ENCODE peak calls at places on chromosomes 16 and 17, in seven cellular contexts. G is AG10803, Q is MM.1S, J is testis, M is heart left ventricle, A is H9, Y is GM23338. K is an unnamed sample.

GRCh38 chr17:62965149-62965648 is 836 bp upstream of the TANC2 start:
- DNase-seq in G (no peak), Q (no peak), J (no peak), M (no peak), A (no peak), Y (peak; percentile 18), K (no peak)

GRCh38 chr17:40857535-40857934 is 9.5 kb downstream of the KRT12 start:
- DNase-seq in G (peak; percentile 81), Q (no peak), J (no peak), M (no peak), A (no peak), Y (no peak), K (no peak)

GRCh38 chr17:61744252-61744651 is 119.1 kb downstream of the BRIP1 start:
- DNase-seq in G (no peak), Q (no peak), J (no peak), M (no peak), A (no peak), Y (no peak), K (no peak)

GRCh38 chr17:9865585-9865984 is 39.5 kb downstream of the RCVRN start:
- DNase-seq in G (no peak), Q (no peak), J (no peak), M (no peak), A (peak; percentile 0), Y (no peak), K (no peak)

GRCh38 chr17:51188321-51188853 is 22.2 kb downstream of the NME2 start:
- DNase-seq in G (peak; percentile 20), Q (no peak), J (no peak), M (no peak), A (no peak), Y (no peak), K (no peak)

GRCh38 chr17:78237403-78238012 is 6.1 kb downstream of the TMEM235 start:
- DNase-seq in G (no peak), Q (no peak), J (peak; percentile 59), M (peak; percentile 64), A (no peak), Y (no peak), K (no peak)

GRCh38 chr17:31488264-31488981 is 96.9 kb downstream of the RAB11FIP4 start:
- DNase-seq in G (no peak), Q (peak; percentile 34), J (peak; percentile 49), M (peak; percentile 73), A (peak; percentile 61), Y (peak; percentile 61), K (peak; percentile 31)

GRCh38 chr17:68349157-68349556 is 57.9 kb downstream of the ARSG start:
- DNase-seq in G (no peak), Q (no peak), J (no peak), M (no peak), A (no peak), Y (no peak), K (no peak)

GRCh38 chr17:76176701-76177574 is 35.9 kb upstream of the FOXJ1 start:
- DNase-seq in G (no peak), Q (no peak), J (no peak), M (no peak), A (peak; percentile 63), Y (no peak), K (no peak)

GRCh38 chr17:76178124-76178523 is 37.1 kb upstream of the FOXJ1 start:
- DNase-seq in G (no peak), Q (no peak), J (no peak), M (no peak), A (no peak), Y (no peak), K (no peak)

GRCh38 chr17:76182016-76182764 is 41.1 kb upstream of the FOXJ1 start:
- DNase-seq in G (peak; percentile 85), Q (peak; percentile 90), J (peak; percentile 95), M (peak; percentile 87), A (peak; percentile 95), Y (peak; percentile 93), K (peak; percentile 93)

GRCh38 chr17:76184266-76184665 is 43.2 kb upstream of the FOXJ1 start:
- DNase-seq in G (no peak), Q (no peak), J (no peak), M (no peak), A (no peak), Y (no peak), K (no peak)

GRCh38 chr17:76179496-76180467 is 38.7 kb upstream of the FOXJ1 start:
- DNase-seq in G (peak; percentile 29), Q (peak; percentile 62), J (no peak), M (no peak), A (no peak), Y (no peak), K (no peak)
- TF ChIP-seq CTCF in G (no peak), Q (peak; percentile 31), J (no peak), M (no peak), A (no peak), Y (no peak), K (no peak)

GRCh38 chr16:78594191-78594590 is 494.7 kb downstream of the WWOX start:
- DNase-seq in G (no peak), Q (no peak), J (no peak), M (no peak), A (no peak), Y (no peak), K (no peak)
- TF ChIP-seq CTCF in G (no peak), Q (no peak), J (no peak), M (no peak), A (no peak), Y (no peak), K (no peak)

GRCh38 chr17:34656801-34657200 is 77.4 kb downstream of the TMEM132E start:
- DNase-seq in G (no peak), Q (no peak), J (no peak), M (no peak), A (no peak), Y (no peak), K (no peak)
- TF ChIP-seq CTCF in G (no peak), Q (no peak), J (no peak), M (no peak), A (no peak), Y (no peak), K (no peak)

DNA sequence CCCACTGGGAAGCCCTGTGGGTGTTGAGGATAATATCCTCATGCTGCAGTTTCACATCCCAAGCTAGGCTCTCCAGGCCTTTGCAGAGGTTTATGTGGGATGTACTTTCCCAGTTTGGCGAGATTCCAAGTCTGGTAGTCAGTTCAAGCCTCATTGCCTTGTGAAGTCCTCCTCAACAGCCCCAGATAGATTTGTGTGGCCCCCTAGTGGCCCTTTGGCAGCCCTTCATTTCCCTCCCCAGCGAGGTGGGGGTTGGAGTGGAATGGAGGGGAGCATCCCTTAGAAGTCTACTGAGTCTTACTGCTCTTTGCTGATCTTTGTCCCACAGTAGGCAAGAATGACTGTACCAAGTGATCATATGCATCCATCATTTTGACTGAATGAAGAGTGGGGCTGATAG is 137.9 kb downstream of the CDH11 start:
- DNase-seq in G (peak; percentile 75), Q (no peak), J (peak; percentile 62), M (peak; percentile 61), A (peak; percentile 77), Y (peak; percentile 83), K (peak; percentile 48)
- TF ChIP-seq CTCF in G (peak; percentile 67), Q (peak; percentile 25), J (peak; percentile 62), M (peak; percentile 53), A (peak; percentile 85), Y (peak; percentile 85), K (peak; percentile 62)

GRCh38 chr16:48114410-48114809 is 41.4 kb downstream of the ABCC12 start:
- DNase-seq in G (no peak), Q (no peak), J (no peak), M (no peak), A (no peak), Y (no peak), K (no peak)

GRCh38 chr16:48115299-48115698 is 40.5 kb downstream of the ABCC12 start:
- DNase-seq in G (no peak), Q (no peak), J (no peak), M (no peak), A (no peak), Y (no peak), K (no peak)

GRCh38 chr16:48121276-48121675 is 34.5 kb downstream of the ABCC12 start:
- DNase-seq in G (no peak), Q (no peak), J (no peak), M (no peak), A (no peak), Y (no peak), K (no peak)

GRCh38 chr16:48118841-48119240 is 37.0 kb downstream of the ABCC12 start:
- DNase-seq in G (no peak), Q (no peak), J (no peak), M (no peak), A (no peak), Y (no peak), K (no peak)

GRCh38 chr16:48117217-48118105 is 38.3 kb downstream of the ABCC12 start:
- DNase-seq in G (no peak), Q (no peak), J (peak; percentile 61), M (peak; percentile 71), A (peak; percentile 89), Y (peak; percentile 87), K (peak; percentile 91)
- TF ChIP-seq CTCF in G (peak; percentile 61), Q (peak; percentile 66), J (peak; percentile 79), M (peak; percentile 66), A (peak; percentile 99), Y (peak; percentile 98), K (peak; percentile 97)

K was measured in nephron progenitor cell.